ENCODE peak calls at places on chromosomes 1 and 21, in nine cellular contexts. One of them, this sample, is unnamed.

GRCh38 chr1:237525102-237525501 is 365.6 kb downstream of the ZP4 start:
- DNase-seq in lower lobe of right lung: no peak
- DNase-seq in neural progenitor cell: no peak
- DNase-seq in cardiac fibroblast: no peak
- DNase-seq in fibroblast of the aortic adventitia: no peak
- DNase-seq in heart left ventricle: no peak
- DNase-seq in epithelial cell of esophagus: no peak
- DNase-seq in lung: no peak
- DNase-seq in AG10803: no peak
- DNase-seq in this sample: no peak

GRCh38 chr1:29820401-29820800 is 584.1 kb downstream of the PTPRU start:
- DNase-seq in lung: no peak
- DNase-seq in epithelial cell of esophagus: peak
- DNase-seq in neural progenitor cell: no peak
- DNase-seq in heart left ventricle: no peak
- DNase-seq in cardiac fibroblast: no peak
- DNase-seq in AG10803: no peak
- DNase-seq in fibroblast of the aortic adventitia: no peak
- DNase-seq in lower lobe of right lung: no peak
- DNase-seq in this sample: no peak

GRCh38 chr1:208253177-208253576 is 9.0 kb upstream of the PLXNA2 start:
- DNase-seq in cardiac fibroblast: no peak
- DNase-seq in lower lobe of right lung: no peak
- DNase-seq in neural progenitor cell: no peak
- DNase-seq in heart left ventricle: no peak
- DNase-seq in AG10803: no peak
- DNase-seq in fibroblast of the aortic adventitia: no peak
- DNase-seq in lung: no peak
- DNase-seq in epithelial cell of esophagus: no peak
- DNase-seq in this sample: no peak

GRCh38 chr1:210800756-210801155 is 333.2 kb downstream of the KCNH1 start:
- DNase-seq in fibroblast of the aortic adventitia: no peak
- DNase-seq in AG10803: peak
- DNase-seq in lower lobe of right lung: no peak
- DNase-seq in neural progenitor cell: no peak
- DNase-seq in epithelial cell of esophagus: no peak
- DNase-seq in heart left ventricle: no peak
- DNase-seq in cardiac fibroblast: no peak
- DNase-seq in lung: no peak
- DNase-seq in this sample: no peak

GRCh38 chr1:12506581-12507280 is 111.3 kb downstream of the DHRS3 start:
- DNase-seq in cardiac fibroblast: no peak
- DNase-seq in epithelial cell of esophagus: no peak
- DNase-seq in neural progenitor cell: no peak
- DNase-seq in fibroblast of the aortic adventitia: no peak
- DNase-seq in AG10803: no peak
- DNase-seq in heart left ventricle: no peak
- DNase-seq in lung: no peak
- DNase-seq in lower lobe of right lung: no peak
- DNase-seq in this sample: no peak

GRCh38 chr1:22966309-22966708 is 6.4 kb downstream of the LACTBL1 start:
- DNase-seq in epithelial cell of esophagus: no peak
- DNase-seq in fibroblast of the aortic adventitia: no peak
- DNase-seq in neural progenitor cell: no peak
- DNase-seq in heart left ventricle: no peak
- DNase-seq in lower lobe of right lung: no peak
- DNase-seq in AG10803: no peak
- DNase-seq in cardiac fibroblast: no peak
- DNase-seq in lung: no peak
- DNase-seq in this sample: no peak

GRCh38 chr21:28832013-28832714 is 160.5 kb downstream of the LTN1 start:
- DNase-seq in epithelial cell of esophagus: peak
- DNase-seq in AG10803: peak
- DNase-seq in lung: no peak
- DNase-seq in cardiac fibroblast: peak
- DNase-seq in lower lobe of right lung: no peak
- DNase-seq in fibroblast of the aortic adventitia: peak
- DNase-seq in neural progenitor cell: no peak
- DNase-seq in heart left ventricle: no peak
- DNase-seq in this sample: no peak

GRCh38 chr1:24294757-24295371 is 24.3 kb upstream of the GRHL3 start:
- DNase-seq in epithelial cell of esophagus: peak
- DNase-seq in AG10803: peak
- DNase-seq in heart left ventricle: peak
- DNase-seq in lung: peak
- DNase-seq in cardiac fibroblast: peak
- DNase-seq in fibroblast of the aortic adventitia: peak
- DNase-seq in lower lobe of right lung: peak
- DNase-seq in neural progenitor cell: peak
- DNase-seq in this sample: peak

GRCh38 chr21:19261731-19262367 is 858.3 kb upstream of the TMPRSS15 start:
- DNase-seq in heart left ventricle: peak
- DNase-seq in lower lobe of right lung: no peak
- DNase-seq in fibroblast of the aortic adventitia: no peak
- DNase-seq in neural progenitor cell: no peak
- DNase-seq in cardiac fibroblast: no peak
- DNase-seq in lung: no peak
- DNase-seq in epithelial cell of esophagus: no peak
- DNase-seq in AG10803: no peak
- DNase-seq in this sample: no peak

GRCh38 chr1:112537451-112537850 is 28.7 kb downstream of the WNT2B start:
- DNase-seq in cardiac fibroblast: no peak
- DNase-seq in neural progenitor cell: no peak
- DNase-seq in fibroblast of the aortic adventitia: peak
- DNase-seq in AG10803: no peak
- DNase-seq in epithelial cell of esophagus: no peak
- DNase-seq in lower lobe of right lung: no peak
- DNase-seq in heart left ventricle: no peak
- DNase-seq in lung: no peak
- DNase-seq in this sample: no peak

GRCh38 chr1:203968728-203969127 is 104.2 kb upstream of the SOX13 start:
- DNase-seq in epithelial cell of esophagus: no peak
- DNase-seq in fibroblast of the aortic adventitia: peak
- DNase-seq in lung: no peak
- DNase-seq in lower lobe of right lung: no peak
- DNase-seq in neural progenitor cell: no peak
- DNase-seq in cardiac fibroblast: peak
- DNase-seq in heart left ventricle: peak
- DNase-seq in AG10803: peak
- DNase-seq in this sample: no peak

GRCh38 chr1:56820755-56821461 is 1.7 kb upstream of the FYB2 start:
- DNase-seq in AG10803: peak
- DNase-seq in neural progenitor cell: peak
- DNase-seq in cardiac fibroblast: peak
- DNase-seq in epithelial cell of esophagus: peak
- DNase-seq in lower lobe of right lung: peak
- DNase-seq in fibroblast of the aortic adventitia: peak
- DNase-seq in heart left ventricle: peak
- DNase-seq in lung: peak
- DNase-seq in this sample: peak

GRCh38 chr1:78619446-78619802 is 824 bp upstream of the IFI44L start:
- DNase-seq in heart left ventricle: no peak
- DNase-seq in fibroblast of the aortic adventitia: no peak
- DNase-seq in AG10803: peak
- DNase-seq in neural progenitor cell: no peak
- DNase-seq in lower lobe of right lung: no peak
- DNase-seq in lung: no peak
- DNase-seq in cardiac fibroblast: no peak
- DNase-seq in epithelial cell of esophagus: no peak
- DNase-seq in this sample: no peak
- H3K4me3 ChIP-seq in heart left ventricle: peak
- H3K4me3 ChIP-seq in fibroblast of the aortic adventitia: peak
- H3K4me3 ChIP-seq in AG10803: peak
- H3K4me3 ChIP-seq in neural progenitor cell: no peak
- H3K4me3 ChIP-seq in lower lobe of right lung: peak
- H3K4me3 ChIP-seq in lung: no peak
- H3K4me3 ChIP-seq in cardiac fibroblast: peak
- H3K4me3 ChIP-seq in epithelial cell of esophagus: no peak
- H3K4me3 ChIP-seq in this sample: peak

DNA sequence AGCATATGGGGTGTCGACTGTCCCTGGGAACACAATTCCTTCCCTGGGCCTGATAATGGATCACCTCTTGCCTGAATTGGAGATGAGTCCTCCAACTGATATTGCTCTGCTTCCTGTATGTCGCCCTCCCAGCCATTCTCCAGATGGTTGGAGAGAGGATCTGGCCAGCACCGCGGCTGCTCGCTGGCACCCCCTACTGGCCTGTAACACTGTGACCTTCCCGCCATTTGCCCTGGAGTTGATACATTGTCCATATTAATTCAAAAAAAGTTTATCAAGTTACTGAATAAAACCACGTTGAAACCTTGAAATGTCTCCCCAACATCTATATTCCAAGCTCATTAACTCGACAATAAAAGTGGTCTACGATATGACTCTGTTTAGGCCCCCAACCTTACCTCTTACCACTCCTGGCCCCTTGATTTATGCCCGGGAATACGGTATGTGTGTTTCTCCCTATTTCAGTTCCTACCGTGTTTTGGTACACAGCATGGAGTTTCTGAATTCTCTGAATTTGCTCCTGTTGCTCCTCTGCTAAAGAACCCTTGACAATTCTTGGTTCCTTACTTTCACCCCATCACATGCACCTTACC is 241.8 kb upstream of the KIAA0040 start:
- DNase-seq in epithelial cell of esophagus: no peak
- DNase-seq in neural progenitor cell: no peak
- DNase-seq in cardiac fibroblast: no peak
- DNase-seq in lower lobe of right lung: no peak
- DNase-seq in lung: no peak
- DNase-seq in AG10803: no peak
- DNase-seq in fibroblast of the aortic adventitia: no peak
- DNase-seq in heart left ventricle: no peak
- DNase-seq in this sample: no peak
- H3K4me3 ChIP-seq in epithelial cell of esophagus: no peak
- H3K4me3 ChIP-seq in neural progenitor cell: no peak
- H3K4me3 ChIP-seq in cardiac fibroblast: no peak
- H3K4me3 ChIP-seq in lower lobe of right lung: no peak
- H3K4me3 ChIP-seq in lung: no peak
- H3K4me3 ChIP-seq in AG10803: no peak
- H3K4me3 ChIP-seq in fibroblast of the aortic adventitia: no peak
- H3K4me3 ChIP-seq in heart left ventricle: no peak
- H3K4me3 ChIP-seq in this sample: no peak

GRCh38 chr1:159203621-159204020 is 1.1 kb upstream of the ACKR1 start:
- DNase-seq in lung: no peak
- DNase-seq in cardiac fibroblast: no peak
- DNase-seq in neural progenitor cell: no peak
- DNase-seq in heart left ventricle: no peak
- DNase-seq in AG10803: no peak
- DNase-seq in epithelial cell of esophagus: no peak
- DNase-seq in fibroblast of the aortic adventitia: no peak
- DNase-seq in lower lobe of right lung: no peak
- DNase-seq in this sample: no peak

GRCh38 chr1:159197767-159198557 is 6.7 kb upstream of the ACKR1 start:
- DNase-seq in heart left ventricle: peak
- DNase-seq in AG10803: peak
- DNase-seq in epithelial cell of esophagus: peak
- DNase-seq in neural progenitor cell: peak
- DNase-seq in fibroblast of the aortic adventitia: peak
- DNase-seq in lung: peak
- DNase-seq in lower lobe of right lung: peak
- DNase-seq in cardiac fibroblast: peak
- DNase-seq in this sample: peak

GRCh38 chr1:159196543-159196942 is 8.1 kb upstream of the ACKR1 start:
- DNase-seq in lower lobe of right lung: no peak
- DNase-seq in fibroblast of the aortic adventitia: no peak
- DNase-seq in neural progenitor cell: no peak
- DNase-seq in epithelial cell of esophagus: peak
- DNase-seq in cardiac fibroblast: no peak
- DNase-seq in lung: no peak
- DNase-seq in AG10803: no peak
- DNase-seq in heart left ventricle: no peak
- DNase-seq in this sample: no peak

GRCh38 chr1:159200759-159201158 is 3.9 kb upstream of the ACKR1 start:
- DNase-seq in lung: no peak
- DNase-seq in AG10803: no peak
- DNase-seq in epithelial cell of esophagus: no peak
- DNase-seq in heart left ventricle: no peak
- DNase-seq in neural progenitor cell: no peak
- DNase-seq in fibroblast of the aortic adventitia: no peak
- DNase-seq in cardiac fibroblast: no peak
- DNase-seq in lower lobe of right lung: no peak
- DNase-seq in this sample: no peak

DNA sequence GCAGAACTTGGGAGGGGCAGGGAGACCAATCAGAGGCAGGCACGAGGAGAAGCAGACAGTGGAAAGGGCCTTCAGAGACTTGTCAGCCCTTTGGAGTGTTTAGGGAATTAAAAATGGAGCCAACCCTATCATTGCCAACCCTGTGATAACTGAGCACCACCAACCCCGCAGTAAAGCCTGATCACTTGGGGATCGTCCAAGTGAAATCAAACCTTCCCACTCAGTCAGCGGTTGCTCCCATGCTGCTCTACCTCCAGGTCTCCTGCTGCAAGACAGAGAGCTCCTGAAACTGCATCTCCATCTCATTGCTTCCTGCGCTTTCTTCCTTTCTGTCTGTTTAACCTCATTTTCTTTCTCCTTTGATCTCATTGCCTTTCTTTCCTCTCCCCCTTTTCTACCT is 4.8 kb upstream of the ACKR1 start:
- DNase-seq in lower lobe of right lung: no peak
- DNase-seq in fibroblast of the aortic adventitia: no peak
- DNase-seq in neural progenitor cell: no peak
- DNase-seq in lung: no peak
- DNase-seq in heart left ventricle: no peak
- DNase-seq in epithelial cell of esophagus: no peak
- DNase-seq in cardiac fibroblast: no peak
- DNase-seq in AG10803: no peak
- DNase-seq in this sample: no peak
- H3K4me3 ChIP-seq in lower lobe of right lung: peak
- H3K4me3 ChIP-seq in fibroblast of the aortic adventitia: no peak
- H3K4me3 ChIP-seq in neural progenitor cell: no peak
- H3K4me3 ChIP-seq in lung: no peak
- H3K4me3 ChIP-seq in heart left ventricle: no peak
- H3K4me3 ChIP-seq in epithelial cell of esophagus: no peak
- H3K4me3 ChIP-seq in cardiac fibroblast: no peak
- H3K4me3 ChIP-seq in AG10803: no peak
- H3K4me3 ChIP-seq in this sample: no peak

DNA sequence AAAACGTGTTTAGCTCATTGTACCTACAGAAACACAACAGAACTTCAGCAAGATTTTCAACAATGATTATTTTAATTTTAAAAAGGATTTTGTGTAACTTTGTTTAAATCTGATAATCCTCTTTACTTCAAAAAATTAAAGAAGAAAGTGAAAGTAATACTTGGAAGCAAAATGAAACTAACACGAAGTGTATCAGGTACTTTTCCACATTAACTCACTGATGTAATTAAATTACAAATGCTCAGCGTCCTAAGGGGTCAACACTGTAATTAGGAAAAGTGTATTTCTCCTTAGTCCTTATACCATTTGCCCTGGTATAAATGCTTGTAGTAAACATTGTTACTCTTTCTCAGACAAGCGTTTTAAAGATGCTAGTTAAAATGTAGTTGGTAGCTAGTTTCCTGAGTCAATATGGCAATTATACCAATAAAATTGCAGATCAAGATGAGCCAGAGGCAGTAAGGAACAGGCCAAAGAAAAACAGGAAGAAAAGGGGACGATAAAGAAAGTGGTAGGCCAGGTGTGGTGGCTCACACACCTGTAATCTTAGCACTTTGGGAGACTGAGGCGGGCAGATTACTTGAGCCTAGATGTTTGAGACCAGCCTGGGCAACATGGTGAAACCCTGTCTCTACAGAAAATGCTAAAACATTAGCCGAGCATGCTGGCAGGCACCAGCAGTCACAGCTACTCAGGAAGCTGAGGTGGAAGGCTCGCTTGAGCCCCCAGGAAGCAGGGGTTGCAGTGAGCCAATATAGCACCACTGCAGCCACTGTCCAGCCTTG is 553.0 kb downstream of the SMYD3 start:
- DNase-seq in heart left ventricle: no peak
- DNase-seq in epithelial cell of esophagus: no peak
- DNase-seq in neural progenitor cell: no peak
- DNase-seq in lung: no peak
- DNase-seq in fibroblast of the aortic adventitia: no peak
- DNase-seq in AG10803: no peak
- DNase-seq in cardiac fibroblast: peak
- DNase-seq in lower lobe of right lung: no peak
- DNase-seq in this sample: no peak
- H3K4me3 ChIP-seq in heart left ventricle: peak
- H3K4me3 ChIP-seq in epithelial cell of esophagus: no peak
- H3K4me3 ChIP-seq in neural progenitor cell: no peak
- H3K4me3 ChIP-seq in lung: no peak
- H3K4me3 ChIP-seq in fibroblast of the aortic adventitia: peak
- H3K4me3 ChIP-seq in AG10803: peak
- H3K4me3 ChIP-seq in cardiac fibroblast: peak
- H3K4me3 ChIP-seq in lower lobe of right lung: peak
- H3K4me3 ChIP-seq in this sample: no peak